ENCODE peak calls at places on chromosomes 13 and 19, in eight cellular contexts. One of them, this sample, is unnamed.

GRCh38 chr13:75326173-75327131 is 155.5 kb downstream of the TBC1D4 start:
- DNase-seq in fibroblast of pulmonary artery: peak
- DNase-seq in neural progenitor cell: no peak
- DNase-seq in GM23338: no peak
- DNase-seq in osteoblast: no peak
- DNase-seq in foreskin fibroblast: no peak
- DNase-seq in astrocyte of the cerebellum: peak
- DNase-seq in left lung: no peak
- DNase-seq in this sample: peak

GRCh38 chr19:17686027-17686511 is 2.1 kb downstream of the UNC13A start:
- DNase-seq in GM23338: peak
- DNase-seq in left lung: no peak
- DNase-seq in osteoblast: peak
- DNase-seq in fibroblast of pulmonary artery: peak
- DNase-seq in foreskin fibroblast: peak
- DNase-seq in astrocyte of the cerebellum: no peak
- DNase-seq in neural progenitor cell: peak
- DNase-seq in this sample: no peak

GRCh38 chr13:111114362-111115050 is 604 bp upstream of the ARHGEF7 start:
- DNase-seq in osteoblast: no peak
- DNase-seq in left lung: no peak
- DNase-seq in foreskin fibroblast: peak
- DNase-seq in neural progenitor cell: peak
- DNase-seq in GM23338: peak
- DNase-seq in fibroblast of pulmonary artery: peak
- DNase-seq in astrocyte of the cerebellum: no peak
- DNase-seq in this sample: peak

GRCh38 chr19:3095375-3096191 is 1.4 kb downstream of the GNA11 start:
- DNase-seq in foreskin fibroblast: peak
- DNase-seq in fibroblast of pulmonary artery: no peak
- DNase-seq in left lung: peak
- DNase-seq in astrocyte of the cerebellum: no peak
- DNase-seq in osteoblast: peak
- DNase-seq in GM23338: peak
- DNase-seq in neural progenitor cell: peak
- DNase-seq in this sample: peak

GRCh38 chr19:58097349-58097748 is 682 bp downstream of the ZSCAN18 start:
- DNase-seq in left lung: no peak
- DNase-seq in foreskin fibroblast: no peak
- DNase-seq in astrocyte of the cerebellum: no peak
- DNase-seq in osteoblast: no peak
- DNase-seq in GM23338: no peak
- DNase-seq in neural progenitor cell: no peak
- DNase-seq in fibroblast of pulmonary artery: no peak
- DNase-seq in this sample: no peak

GRCh38 chr13:76816394-76816793 is 69.8 kb downstream of the KCTD12 start:
- DNase-seq in GM23338: no peak
- DNase-seq in astrocyte of the cerebellum: no peak
- DNase-seq in left lung: no peak
- DNase-seq in fibroblast of pulmonary artery: no peak
- DNase-seq in foreskin fibroblast: no peak
- DNase-seq in osteoblast: no peak
- DNase-seq in neural progenitor cell: no peak
- DNase-seq in this sample: no peak

GRCh38 chr13:97367427-97367826 is 66.5 kb upstream of the RAP2A start:
- DNase-seq in left lung: no peak
- DNase-seq in astrocyte of the cerebellum: peak
- DNase-seq in neural progenitor cell: peak
- DNase-seq in fibroblast of pulmonary artery: peak
- DNase-seq in foreskin fibroblast: peak
- DNase-seq in GM23338: peak
- DNase-seq in osteoblast: peak
- DNase-seq in this sample: peak

GRCh38 chr13:27619093-27619705 is 1.1 kb downstream of the LNX2 start:
- DNase-seq in astrocyte of the cerebellum: peak
- DNase-seq in foreskin fibroblast: peak
- DNase-seq in fibroblast of pulmonary artery: peak
- DNase-seq in left lung: no peak
- DNase-seq in GM23338: no peak
- DNase-seq in osteoblast: peak
- DNase-seq in neural progenitor cell: no peak
- DNase-seq in this sample: peak

GRCh38 chr19:57633832-57634131 is 814 bp downstream of the ZNF211 start:
- DNase-seq in osteoblast: no peak
- DNase-seq in fibroblast of pulmonary artery: no peak
- DNase-seq in left lung: no peak
- DNase-seq in astrocyte of the cerebellum: no peak
- DNase-seq in neural progenitor cell: no peak
- DNase-seq in GM23338: peak
- DNase-seq in foreskin fibroblast: no peak
- DNase-seq in this sample: no peak

GRCh38 chr13:93948523-93948922 is 531.0 kb downstream of the DCT start:
- DNase-seq in osteoblast: no peak
- DNase-seq in fibroblast of pulmonary artery: no peak
- DNase-seq in neural progenitor cell: no peak
- DNase-seq in foreskin fibroblast: no peak
- DNase-seq in GM23338: no peak
- DNase-seq in left lung: no peak
- DNase-seq in astrocyte of the cerebellum: no peak
- DNase-seq in this sample: no peak

GRCh38 chr19:53880716-53881481 is 1.1 kb upstream of the PRKCG start:
- DNase-seq in GM23338: peak
- DNase-seq in osteoblast: peak
- DNase-seq in fibroblast of pulmonary artery: no peak
- DNase-seq in astrocyte of the cerebellum: no peak
- DNase-seq in neural progenitor cell: peak
- DNase-seq in foreskin fibroblast: peak
- DNase-seq in left lung: no peak
- DNase-seq in this sample: no peak

GRCh38 chr19:4130635-4131438 is 6.9 kb upstream of the MAP2K2 start:
- DNase-seq in astrocyte of the cerebellum: no peak
- DNase-seq in GM23338: no peak
- DNase-seq in foreskin fibroblast: peak
- DNase-seq in neural progenitor cell: no peak
- DNase-seq in left lung: no peak
- DNase-seq in fibroblast of pulmonary artery: peak
- DNase-seq in osteoblast: peak
- DNase-seq in this sample: peak

GRCh38 chr13:56953965-56954364 is 186.8 kb upstream of the PRR20A start:
- DNase-seq in foreskin fibroblast: no peak
- DNase-seq in astrocyte of the cerebellum: no peak
- DNase-seq in osteoblast: no peak
- DNase-seq in neural progenitor cell: no peak
- DNase-seq in GM23338: no peak
- DNase-seq in fibroblast of pulmonary artery: no peak
- DNase-seq in left lung: no peak
- DNase-seq in this sample: peak

GRCh38 chr19:35963514-35963913 is 27.3 kb downstream of the LRFN3 start:
- DNase-seq in foreskin fibroblast: peak
- DNase-seq in left lung: no peak
- DNase-seq in astrocyte of the cerebellum: peak
- DNase-seq in GM23338: peak
- DNase-seq in osteoblast: peak
- DNase-seq in fibroblast of pulmonary artery: peak
- DNase-seq in neural progenitor cell: peak
- DNase-seq in this sample: peak

GRCh38 chr13:83819156-83819555 is 63.1 kb downstream of the SLITRK1 start:
- DNase-seq in left lung: no peak
- DNase-seq in foreskin fibroblast: peak
- DNase-seq in astrocyte of the cerebellum: peak
- DNase-seq in GM23338: no peak
- DNase-seq in neural progenitor cell: no peak
- DNase-seq in fibroblast of pulmonary artery: no peak
- DNase-seq in osteoblast: peak
- DNase-seq in this sample: no peak

GRCh38 chr13:49890376-49890775 is 45.8 kb downstream of the SPRYD7 start:
- DNase-seq in fibroblast of pulmonary artery: no peak
- DNase-seq in GM23338: peak
- DNase-seq in foreskin fibroblast: no peak
- DNase-seq in osteoblast: no peak
- DNase-seq in neural progenitor cell: no peak
- DNase-seq in astrocyte of the cerebellum: no peak
- DNase-seq in left lung: no peak
- DNase-seq in this sample: no peak

GRCh38 chr13:51772105-51772455 is 31.9 kb downstream of the DHRS12 start:
- DNase-seq in left lung: no peak
- DNase-seq in fibroblast of pulmonary artery: no peak
- DNase-seq in GM23338: no peak
- DNase-seq in astrocyte of the cerebellum: no peak
- DNase-seq in neural progenitor cell: no peak
- DNase-seq in osteoblast: no peak
- DNase-seq in foreskin fibroblast: no peak
- DNase-seq in this sample: no peak

GRCh38 chr19:44212865-44213346 is 574 bp downstream of the ZNF227 start:
- DNase-seq in GM23338: peak
- DNase-seq in left lung: no peak
- DNase-seq in osteoblast: peak
- DNase-seq in astrocyte of the cerebellum: no peak
- DNase-seq in neural progenitor cell: peak
- DNase-seq in foreskin fibroblast: peak
- DNase-seq in fibroblast of pulmonary artery: peak
- DNase-seq in this sample: peak

GRCh38 chr19:343941-344624 is 513 bp downstream of the MIER2 start:
- DNase-seq in neural progenitor cell: peak
- DNase-seq in foreskin fibroblast: peak
- DNase-seq in GM23338: peak
- DNase-seq in osteoblast: peak
- DNase-seq in left lung: peak
- DNase-seq in astrocyte of the cerebellum: no peak
- DNase-seq in fibroblast of pulmonary artery: peak
- DNase-seq in this sample: peak

GRCh38 chr19:33220115-33220514 is 5.5 kb downstream of the SLC7A10 start:
- DNase-seq in foreskin fibroblast: no peak
- DNase-seq in astrocyte of the cerebellum: no peak
- DNase-seq in left lung: peak
- DNase-seq in fibroblast of pulmonary artery: no peak
- DNase-seq in neural progenitor cell: no peak
- DNase-seq in GM23338: no peak
- DNase-seq in osteoblast: no peak
- DNase-seq in this sample: no peak

GRCh38 chr13:78876915-78877549 is 218.1 kb upstream of the OBI1 start:
- DNase-seq in left lung: peak
- DNase-seq in foreskin fibroblast: no peak
- DNase-seq in fibroblast of pulmonary artery: no peak
- DNase-seq in astrocyte of the cerebellum: no peak
- DNase-seq in GM23338: no peak
- DNase-seq in osteoblast: no peak
- DNase-seq in neural progenitor cell: no peak
- DNase-seq in this sample: no peak
- H3K4me3 ChIP-seq in left lung: no peak
- H3K4me3 ChIP-seq in foreskin fibroblast: no peak
- H3K4me3 ChIP-seq in fibroblast of pulmonary artery: no peak
- H3K4me3 ChIP-seq in astrocyte of the cerebellum: no peak
- H3K4me3 ChIP-seq in GM23338: no peak
- H3K4me3 ChIP-seq in osteoblast: no peak
- H3K4me3 ChIP-seq in neural progenitor cell: no peak
- H3K4me3 ChIP-seq in this sample: no peak

DNA sequence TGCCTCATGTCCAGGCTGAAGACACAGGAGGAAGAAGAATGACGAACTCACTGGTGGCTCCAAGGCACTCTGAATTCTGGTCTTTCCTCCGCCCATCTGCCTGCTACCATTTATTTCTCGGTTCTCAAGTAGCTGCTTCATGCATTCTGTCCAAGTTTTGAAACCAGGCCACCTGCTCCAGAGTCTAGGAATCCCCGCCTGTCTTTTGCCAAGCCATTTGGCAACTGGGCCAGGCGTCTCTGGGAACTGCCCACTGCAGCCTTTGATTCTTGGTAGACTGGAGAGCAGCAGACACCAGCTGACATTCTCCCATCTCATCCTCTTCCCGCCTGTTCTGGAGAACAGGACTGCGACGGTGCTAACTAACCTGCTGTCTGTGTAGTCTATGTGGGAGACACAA is 10.8 kb downstream of the SLC35E1 start:
- DNase-seq in GM23338: no peak
- DNase-seq in neural progenitor cell: no peak
- DNase-seq in left lung: peak
- DNase-seq in foreskin fibroblast: no peak
- DNase-seq in astrocyte of the cerebellum: no peak
- DNase-seq in osteoblast: peak
- DNase-seq in fibroblast of pulmonary artery: no peak
- DNase-seq in this sample: no peak
- TF ChIP-seq CTCF in GM23338: no peak
- TF ChIP-seq CTCF in neural progenitor cell: no peak
- TF ChIP-seq CTCF in left lung: no peak
- TF ChIP-seq CTCF in foreskin fibroblast: no peak
- TF ChIP-seq CTCF in astrocyte of the cerebellum: no peak
- TF ChIP-seq CTCF in osteoblast: no peak
- TF ChIP-seq CTCF in fibroblast of pulmonary artery: no peak
- TF ChIP-seq CTCF in this sample: no peak

DNA sequence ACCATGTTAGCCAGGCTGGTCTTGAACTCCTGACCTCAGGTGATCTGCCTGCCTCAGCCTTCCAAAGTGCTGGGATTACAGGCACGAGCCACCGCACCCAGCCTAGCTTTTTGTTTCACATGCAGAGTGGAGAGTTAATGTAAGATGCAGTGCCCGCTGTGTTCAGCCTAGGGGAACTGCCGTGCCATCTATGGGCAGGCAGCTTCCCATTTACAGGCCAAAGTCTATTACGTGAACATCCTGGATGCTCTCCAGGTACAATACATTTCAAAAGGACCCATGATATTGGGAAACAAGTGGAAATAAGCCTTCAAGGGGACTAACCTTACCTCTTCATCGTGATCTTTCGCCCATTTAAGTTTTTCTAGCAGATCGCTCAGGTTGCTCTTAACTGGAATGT is 10.1 kb downstream of the POGLUT2 start:
- DNase-seq in foreskin fibroblast: no peak
- DNase-seq in GM23338: no peak
- DNase-seq in left lung: no peak
- DNase-seq in fibroblast of pulmonary artery: no peak
- DNase-seq in astrocyte of the cerebellum: no peak
- DNase-seq in osteoblast: no peak
- DNase-seq in neural progenitor cell: no peak
- DNase-seq in this sample: no peak
- H3K4me3 ChIP-seq in foreskin fibroblast: no peak
- H3K4me3 ChIP-seq in GM23338: no peak
- H3K4me3 ChIP-seq in left lung: no peak
- H3K4me3 ChIP-seq in fibroblast of pulmonary artery: no peak
- H3K4me3 ChIP-seq in astrocyte of the cerebellum: no peak
- H3K4me3 ChIP-seq in osteoblast: no peak
- H3K4me3 ChIP-seq in neural progenitor cell: no peak
- H3K4me3 ChIP-seq in this sample: no peak

DNA sequence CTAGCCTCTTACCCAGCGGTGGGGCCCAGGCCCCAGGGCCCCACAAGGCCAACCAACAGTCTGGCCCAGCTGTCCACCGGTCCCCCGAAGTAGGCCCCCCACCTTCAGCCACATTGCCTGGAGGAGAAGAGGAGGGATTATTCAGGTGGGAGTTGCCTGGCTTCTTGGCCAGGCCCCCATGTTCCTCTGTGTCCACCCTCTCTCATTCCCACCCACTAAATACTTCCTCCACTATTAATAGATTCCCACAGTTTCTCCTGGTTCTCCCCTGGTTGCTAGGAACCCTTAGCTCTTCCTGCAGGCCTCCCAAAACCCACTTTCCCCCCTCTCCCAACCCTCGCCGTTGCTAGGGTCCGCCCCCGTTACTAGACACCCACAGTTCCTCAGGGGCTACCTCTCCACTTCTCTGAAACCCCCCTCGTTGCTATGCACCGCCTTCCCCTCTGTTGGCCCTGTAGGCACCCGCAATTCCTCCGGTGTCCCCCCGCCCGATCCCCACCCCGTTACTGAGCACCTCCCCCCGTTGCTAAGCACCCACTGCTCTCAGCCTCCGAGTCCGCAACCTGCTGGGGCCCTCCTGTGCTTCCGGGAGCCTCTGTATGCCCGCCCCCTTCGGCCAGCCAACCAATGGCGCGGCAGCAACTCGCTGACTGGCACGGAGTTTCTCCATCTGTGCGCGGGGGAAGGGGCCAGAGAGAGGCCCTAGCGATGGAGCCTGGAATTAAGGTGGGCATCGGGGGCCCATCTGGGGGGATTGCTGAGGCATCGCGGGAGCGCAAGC is 2.0 kb downstream of the COQ8B start:
- DNase-seq in osteoblast: peak
- DNase-seq in astrocyte of the cerebellum: peak
- DNase-seq in neural progenitor cell: peak
- DNase-seq in GM23338: peak
- DNase-seq in fibroblast of pulmonary artery: peak
- DNase-seq in left lung: peak
- DNase-seq in foreskin fibroblast: peak
- DNase-seq in this sample: peak
- TF ChIP-seq CTCF in osteoblast: no peak
- TF ChIP-seq CTCF in astrocyte of the cerebellum: no peak
- TF ChIP-seq CTCF in neural progenitor cell: peak
- TF ChIP-seq CTCF in GM23338: no peak
- TF ChIP-seq CTCF in fibroblast of pulmonary artery: no peak
- TF ChIP-seq CTCF in left lung: no peak
- TF ChIP-seq CTCF in foreskin fibroblast: no peak
- TF ChIP-seq CTCF in this sample: no peak

This sample was measured in epithelial cell of esophagus.